ENCODE peak calls at places on chromosome 22, in four cellular contexts. E is aorta, D is neuronal stem cell, H is Peyer's patch. N is an unnamed sample. For H3K4me1, the result is how much of the 10 kb centered on the place peaks cover.

GRCh38 chr22:48807155-48807554 is 1020.5 kb downstream of the BRD1 start:
- DNase-seq in H (no peak), D (no peak), E (no peak), N (no peak)

GRCh38 chr22:48181168-48181955 is 1418.9 kb downstream of the TBC1D22A start:
- DNase-seq in H (no peak), E (no peak), D (no peak), N (no peak)

GRCh38 chr22:32324505-32325415 is 32.9 kb upstream of the RFPL3 start:
- DNase-seq in D (no peak), H (no peak), E (no peak), N (no peak)

GRCh38 chr22:22943521-22944267 is 56.1 kb downstream of the IGLL5 start:
- DNase-seq in H (no peak), E (no peak), D (no peak), N (no peak)

GRCh38 chr22:30866811-30867271 is 101.7 kb downstream of the MORC2 start:
- DNase-seq in D (no peak), E (peak), H (peak), N (no peak)

GRCh38 chr22:50414476-50415248 is 60.2 kb downstream of the SBF1 start:
- DNase-seq in E (peak), H (no peak), D (no peak), N (no peak)

GRCh38 chr22:49359061-49359460 is 468.6 kb downstream of the BRD1 start:
- DNase-seq in H (no peak), E (no peak), D (no peak), N (no peak)

GRCh38 chr22:27581688-27582087 is 219.9 kb downstream of the MN1 start:
- DNase-seq in H (peak), E (peak), D (no peak), N (peak)

GRCh38 chr22:27462190-27462589 is 339.4 kb downstream of the MN1 start:
- DNase-seq in H (no peak), D (peak), E (peak), N (no peak)

GRCh38 chr22:42602470-42602869 is 12.2 kb downstream of the POLDIP3 start:
- DNase-seq in H (no peak), D (no peak), E (no peak), N (peak)
- H3K4me3 ChIP-seq in H (no peak), D (no peak), E (no peak), N (no peak)

DNA sequence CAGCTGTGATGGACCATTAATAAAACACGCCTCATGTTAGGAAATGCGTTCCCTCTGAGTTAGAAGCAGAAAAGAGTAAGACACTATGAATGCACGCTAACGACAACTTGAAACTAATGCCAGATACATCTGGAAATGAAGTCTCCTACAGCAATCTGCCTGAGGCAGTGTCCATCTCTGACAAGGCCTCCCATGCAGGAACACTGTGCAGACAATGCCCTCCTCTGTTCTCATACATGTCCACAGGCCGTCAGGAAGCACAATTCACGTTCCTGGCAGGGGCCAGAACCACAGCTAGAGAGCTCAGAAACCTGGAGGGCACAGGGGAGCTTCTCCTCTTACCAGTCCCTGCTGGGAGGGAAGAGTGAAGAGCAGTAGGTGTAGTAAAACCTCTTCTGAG is 41.3 kb upstream of the CYP2D6 start:
- DNase-seq in H (no peak), E (no peak), D (no peak), N (no peak)
- H3K4me1 ChIP-seq in H (under half), E (under half), D (under half), N (under half)

GRCh38 chr22:39453765-39454378 is 2.9 kb upstream of the MGAT3 start:
- DNase-seq in H (no peak), E (no peak), D (no peak), N (no peak)
- H3K4me3 ChIP-seq in H (no peak), E (no peak), D (no peak), N (no peak)

GRCh38 chr22:35912668-35913067 is 116.0 kb downstream of the RBFOX2 start:
- DNase-seq in E (no peak), H (no peak), D (no peak), N (peak)

GRCh38 chr22:35913925-35914324 is 114.7 kb downstream of the RBFOX2 start:
- DNase-seq in E (no peak), D (no peak), H (no peak), N (no peak)

GRCh38 chr22:35910926-35911325 is 117.7 kb downstream of the RBFOX2 start:
- DNase-seq in H (no peak), D (no peak), E (no peak), N (no peak)

GRCh38 chr22:35910013-35910860 is 118.4 kb downstream of the RBFOX2 start:
- DNase-seq in E (no peak), D (no peak), H (no peak), N (no peak)

DNA sequence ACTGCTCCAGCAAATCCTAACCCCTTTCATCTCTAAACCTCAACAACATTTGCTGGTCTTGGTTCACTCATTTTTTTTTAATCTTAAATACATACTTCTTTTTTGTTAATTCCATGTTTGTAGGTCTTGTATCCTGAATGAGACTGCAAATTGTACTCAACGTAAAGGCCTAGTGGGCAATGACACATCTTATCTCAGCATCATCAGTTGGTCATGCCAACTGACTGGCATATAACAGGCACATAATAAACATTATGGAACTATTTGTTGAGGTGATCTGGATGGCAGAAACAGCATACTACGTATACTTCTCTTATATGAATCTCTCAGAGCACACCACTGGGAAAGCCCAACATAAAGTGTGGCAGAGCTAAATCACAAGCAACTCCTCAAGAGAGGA is 116.7 kb downstream of the RBFOX2 start:
- DNase-seq in E (no peak), H (no peak), D (no peak), N (no peak)
- H3K4me1 ChIP-seq in E (under half), H (under half), D (under half), N (under half)

GRCh38 chr22:29309332-29310064 is 3.0 kb downstream of the GAS2L1 start:
- DNase-seq in D (no peak), H (peak), E (peak), N (peak)
- H3K4me3 ChIP-seq in D (no peak), H (peak), E (no peak), N (peak)

GRCh38 chr22:36455571-36456458 is 25.6 kb downstream of the TXN2 start:
- DNase-seq in E (no peak), H (no peak), D (no peak), N (peak)
- H3K4me1 ChIP-seq in E (under half), H (under half), D (under half), N (under half)

DNA sequence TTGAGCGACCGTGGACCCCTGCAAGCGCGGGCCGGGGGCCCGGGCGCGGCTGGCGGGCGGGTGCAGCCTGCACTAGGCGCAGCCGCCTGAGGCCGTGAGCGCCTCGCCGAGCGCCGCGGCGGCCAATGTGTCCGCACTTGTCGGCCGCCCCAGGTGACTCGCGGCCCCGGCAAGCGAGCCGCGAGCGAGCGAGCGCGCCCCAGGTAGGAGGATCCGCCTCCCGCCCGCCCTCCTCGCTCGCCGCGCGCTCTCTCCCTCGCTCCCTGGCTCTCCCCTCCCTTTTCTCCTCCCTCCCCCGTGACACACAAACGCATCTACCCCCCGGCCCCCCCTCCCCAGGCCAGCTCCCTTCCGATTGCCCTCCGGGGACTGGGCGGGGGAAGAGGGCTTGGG is at the start of gene WNT7B:
- DNase-seq in D (no peak), H (no peak), E (no peak), N (no peak)
- H3K4me3 ChIP-seq in D (peak), H (peak), E (no peak), N (no peak)

N was measured in small intestine.